ENCODE peak calls at places on chromosomes 7 and 10, in five cellular contexts. X is nucleus accumbens; I is activated naive CD8-positive, alpha-beta T cell treated with anti-CD3 and anti-CD28 coated beads, Interleukin-2, amount 10 ng/mL, durations not matched to agents 7 days and 5 days; Q is WTC11; M is suprapubic skin. N is an unnamed sample.

GRCh38 chr10:48444861-48445841 is 138.7 kb downstream of the MAPK8 start:
- DNase-seq in X (no peak), I (no peak), Q (no peak), M (no peak), N (peak)

GRCh38 chr7:50304158-50304910 is at the start of gene IKZF1:
- DNase-seq in X (no peak), I (peak), Q (peak), M (no peak), N (peak)

GRCh38 chr10:5628798-5629788 is 37.3 kb downstream of the ASB13 start:
- DNase-seq in X (no peak), I (no peak), Q (no peak), M (no peak), N (no peak)

GRCh38 chr7:561631-562393 is 42.2 kb upstream of the PDGFA start:
- DNase-seq in X (no peak), I (no peak), Q (no peak), M (no peak), N (no peak)

GRCh38 chr10:14486777-14487510 is 156.2 kb upstream of the FRMD4A start:
- DNase-seq in X (no peak), I (no peak), Q (no peak), M (no peak), N (no peak)

GRCh38 chr7:94069154-94069739 is 65.1 kb upstream of the BET1 start:
- DNase-seq in X (no peak), I (no peak), Q (no peak), M (no peak), N (no peak)

GRCh38 chr10:44911081-44911540 is at the start of gene TMEM72:
- DNase-seq in X (no peak), I (no peak), Q (peak), M (no peak), N (peak)

GRCh38 chr10:22609719-22610118 is 104.7 kb downstream of the PIP4K2A start:
- DNase-seq in X (no peak), I (no peak), Q (no peak), M (no peak), N (peak)

GRCh38 chr7:139231513-139232376 is 708 bp downstream of the UBN2 start:
- DNase-seq in X (peak), I (peak), Q (peak), M (no peak), N (peak)

GRCh38 chr10:78401882-78402367 is 368.3 kb downstream of the RPS24 start:
- DNase-seq in X (no peak), I (no peak), Q (peak), M (no peak), N (no peak)

GRCh38 chr7:95536656-95537311 is 51.0 kb downstream of the ASB4 start:
- DNase-seq in X (no peak), I (no peak), Q (no peak), M (no peak), N (no peak)

GRCh38 chr10:92822964-92823363 is 25.4 kb upstream of the EXOC6 start:
- DNase-seq in X (no peak), I (no peak), Q (no peak), M (no peak), N (no peak)

GRCh38 chr7:155017834-155018233 is 14.9 kb upstream of the PAXIP1 start:
- DNase-seq in X (no peak), I (no peak), Q (no peak), M (no peak), N (peak)

GRCh38 chr7:98240961-98241673 is 10.9 kb downstream of the TECPR1 start:
- DNase-seq in X (peak), I (no peak), Q (peak), M (no peak), N (peak)

GRCh38 chr7:36286241-36286640 is 103.4 kb upstream of the ANLN start:
- DNase-seq in X (no peak), I (peak), Q (no peak), M (no peak), N (no peak)

GRCh38 chr10:44733743-44734488 is 177.2 kb upstream of the TMEM72 start:
- DNase-seq in X (no peak), I (no peak), Q (no peak), M (no peak), N (no peak)

GRCh38 chr7:93958216-93958615 is 36.7 kb downstream of the GNG11 start:
- DNase-seq in X (no peak), I (no peak), Q (no peak), M (no peak), N (no peak)

GRCh38 chr7:75921479-75921878 is 6.5 kb downstream of the POR start:
- DNase-seq in X (no peak), I (no peak), Q (no peak), M (no peak), N (no peak)

GRCh38 chr10:71805776-71806705 is 32.7 kb upstream of the VSIR start:
- DNase-seq in X (no peak), I (no peak), Q (peak), M (peak), N (no peak)

GRCh38 chr10:113520606-113521481 is 32.0 kb upstream of the HABP2 start:
- DNase-seq in X (peak), I (no peak), Q (peak), M (peak), N (peak)

GRCh38 chr7:69105092-69105491 is 493.2 kb upstream of the AUTS2 start:
- DNase-seq in X (no peak), I (no peak), Q (no peak), M (no peak), N (no peak)

GRCh38 chr7:55536619-55537457 is 35.5 kb downstream of the VOPP1 start:
- DNase-seq in X (no peak), I (no peak), Q (no peak), M (no peak), N (peak)

GRCh38 chr10:99372546-99373271 is 43.6 kb downstream of the CNNM1 start:
- DNase-seq in X (no peak), I (no peak), Q (no peak), M (no peak), N (no peak)